ENCODE peak calls at places on chromosomes 3 and 15, in seven cellular contexts. U is PC-9, J is fibroblast of mammary gland, S is right atrium auricular region, G is cardiac fibroblast, K is astrocyte, B is mucosa of descending colon. V is an unnamed sample.

GRCh38 chr3:155704771-155705559 is 39.9 kb downstream of the PLCH1 start:
- DNase-seq in S (no peak), G (peak), J (no peak), U (no peak), K (peak), B (no peak), V (peak)

GRCh38 chr3:101156787-101157345 is 163.5 kb downstream of the IMPG2 start:
- DNase-seq in B (no peak), U (no peak), K (no peak), S (no peak), J (no peak), G (no peak), V (no peak)

GRCh38 chr15:51758645-51759044 is 7.2 kb downstream of the TMOD2 start:
- DNase-seq in G (peak), K (peak), U (no peak), S (no peak), J (peak), B (no peak), V (peak)

GRCh38 chr15:62719316-62719715 is 323.2 kb upstream of the TPM1 start:
- DNase-seq in J (no peak), K (peak), U (no peak), G (no peak), S (no peak), B (no peak), V (peak)

GRCh38 chr15:40594429-40594836 is 384 bp downstream of the KNL1 start:
- DNase-seq in B (peak), S (no peak), G (peak), U (peak), K (peak), J (peak), V (peak)

GRCh38 chr3:191301982-191302381 is 27.2 kb upstream of the CCDC50 start:
- DNase-seq in J (no peak), B (no peak), U (peak), S (no peak), G (no peak), K (no peak), V (no peak)

GRCh38 chr15:36347272-36347864 is 232.1 kb upstream of the CDIN1 start:
- DNase-seq in B (no peak), U (no peak), G (no peak), K (no peak), S (no peak), J (no peak), V (no peak)

GRCh38 chr3:36172699-36173098 is 207.6 kb upstream of the STAC start:
- DNase-seq in B (no peak), U (no peak), K (no peak), S (no peak), G (no peak), J (no peak), V (no peak)

GRCh38 chr3:72960812-72961518 is 35.6 kb upstream of the PPP4R2 start:
- DNase-seq in S (peak), K (no peak), U (peak), G (peak), J (peak), B (no peak), V (peak)

GRCh38 chr15:74873756-74874424 is 725 bp upstream of the SCAMP2 start:
- DNase-seq in B (no peak), K (no peak), G (peak), U (no peak), S (peak), J (peak), V (peak)

GRCh38 chr3:14403636-14404395 is 1.4 kb downstream of the SLC6A6 start:
- DNase-seq in K (no peak), J (no peak), G (peak), B (no peak), S (no peak), U (no peak), V (peak)

GRCh38 chr3:170499562-170500156 is 81.0 kb downstream of the CLDN11 start:
- DNase-seq in U (no peak), G (peak), B (peak), K (no peak), S (no peak), J (peak), V (peak)

DNA sequence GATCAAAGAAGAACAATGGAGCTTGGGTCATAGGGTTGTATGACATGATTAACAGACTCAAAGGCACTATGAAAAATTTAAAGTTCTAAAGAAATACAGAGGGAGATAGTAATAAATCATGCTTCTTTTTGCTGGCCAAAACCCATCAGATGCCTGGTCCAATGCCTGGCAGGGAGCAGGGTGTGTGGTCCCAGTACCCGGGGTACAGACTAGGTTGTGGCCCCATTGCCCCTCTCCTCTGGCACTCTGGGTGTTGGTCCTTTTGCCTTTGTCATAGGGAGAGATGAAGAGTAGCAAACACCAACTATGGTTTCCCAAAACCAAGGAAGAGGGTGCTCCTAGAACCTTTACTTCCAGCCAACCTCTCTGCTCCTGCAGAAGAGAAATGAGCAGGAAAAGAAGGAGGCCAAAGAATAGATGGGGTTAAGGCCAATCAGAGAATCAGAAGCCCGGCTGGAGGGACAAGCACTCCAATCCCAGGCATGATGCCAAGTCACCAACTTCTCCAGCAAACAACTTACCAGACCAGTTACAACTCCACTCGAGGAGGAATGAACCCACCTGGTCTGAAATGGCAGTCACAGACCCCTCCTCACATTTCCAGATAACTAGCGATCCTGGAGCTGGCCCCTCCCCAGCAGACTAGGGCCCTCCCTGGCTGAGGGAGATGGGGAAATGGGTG is 1.8 kb downstream of the IGDCC3 start:
- DNase-seq in B (no peak), K (no peak), U (no peak), S (no peak), G (no peak), J (no peak), V (no peak)
- H3K4me3 ChIP-seq in B (no peak), K (no peak), U (no peak), S (no peak), G (no peak), J (no peak), V (no peak)

GRCh38 chr3:97662808-97663207 is 101.8 kb upstream of the ARL6 start:
- DNase-seq in G (no peak), S (no peak), B (no peak), U (no peak), J (no peak), K (no peak), V (no peak)

GRCh38 chr3:97662264-97662663 is 102.3 kb upstream of the ARL6 start:
- DNase-seq in K (no peak), B (no peak), G (no peak), S (no peak), J (no peak), U (no peak), V (no peak)

GRCh38 chr3:97658670-97659285 is 105.8 kb upstream of the ARL6 start:
- DNase-seq in K (no peak), B (no peak), S (no peak), G (peak), J (peak), U (no peak), V (no peak)
- TF ChIP-seq CTCF in K (peak), B (no peak), S (peak), G (peak), J (peak), U (peak), V (peak)

GRCh38 chr15:31157644-31158069 is 56.1 kb upstream of the TRPM1 start:
- DNase-seq in B (no peak), J (no peak), S (peak), U (no peak), G (no peak), K (no peak), V (no peak)
- H3K4me3 ChIP-seq in B (no peak), J (no peak), S (no peak), U (no peak), G (no peak), K (no peak), V (no peak)

GRCh38 chr3:145915787-145916186 is 245.2 kb downstream of the PLOD2 start:
- DNase-seq in G (no peak), B (no peak), J (no peak), K (no peak), U (no peak), S (no peak), V (no peak)
- TF ChIP-seq CTCF in G (no peak), B (no peak), J (peak), K (no peak), U (no peak), S (no peak), V (no peak)

GRCh38 chr3:161251716-161252115 is 30.6 kb downstream of the NMD3 start:
- DNase-seq in B (no peak), K (no peak), U (no peak), J (no peak), S (no peak), G (no peak), V (no peak)

GRCh38 chr3:161250116-161250515 is 29.0 kb downstream of the NMD3 start:
- DNase-seq in G (no peak), B (no peak), S (no peak), U (no peak), K (no peak), J (no peak), V (no peak)

GRCh38 chr3:161254861-161255260 is 33.8 kb downstream of the NMD3 start:
- DNase-seq in K (no peak), S (no peak), J (no peak), G (no peak), B (no peak), U (no peak), V (no peak)

GRCh38 chr3:161253711-161254110 is 32.6 kb downstream of the NMD3 start:
- DNase-seq in U (no peak), K (no peak), J (peak), G (peak), B (no peak), S (no peak), V (peak)

GRCh38 chr3:161252143-161252542 is 31.0 kb downstream of the NMD3 start:
- DNase-seq in J (no peak), U (no peak), G (no peak), K (no peak), S (no peak), B (no peak), V (no peak)
- H3K4me3 ChIP-seq in J (no peak), U (no peak), G (no peak), K (no peak), S (no peak), B (no peak), V (no peak)

DNA sequence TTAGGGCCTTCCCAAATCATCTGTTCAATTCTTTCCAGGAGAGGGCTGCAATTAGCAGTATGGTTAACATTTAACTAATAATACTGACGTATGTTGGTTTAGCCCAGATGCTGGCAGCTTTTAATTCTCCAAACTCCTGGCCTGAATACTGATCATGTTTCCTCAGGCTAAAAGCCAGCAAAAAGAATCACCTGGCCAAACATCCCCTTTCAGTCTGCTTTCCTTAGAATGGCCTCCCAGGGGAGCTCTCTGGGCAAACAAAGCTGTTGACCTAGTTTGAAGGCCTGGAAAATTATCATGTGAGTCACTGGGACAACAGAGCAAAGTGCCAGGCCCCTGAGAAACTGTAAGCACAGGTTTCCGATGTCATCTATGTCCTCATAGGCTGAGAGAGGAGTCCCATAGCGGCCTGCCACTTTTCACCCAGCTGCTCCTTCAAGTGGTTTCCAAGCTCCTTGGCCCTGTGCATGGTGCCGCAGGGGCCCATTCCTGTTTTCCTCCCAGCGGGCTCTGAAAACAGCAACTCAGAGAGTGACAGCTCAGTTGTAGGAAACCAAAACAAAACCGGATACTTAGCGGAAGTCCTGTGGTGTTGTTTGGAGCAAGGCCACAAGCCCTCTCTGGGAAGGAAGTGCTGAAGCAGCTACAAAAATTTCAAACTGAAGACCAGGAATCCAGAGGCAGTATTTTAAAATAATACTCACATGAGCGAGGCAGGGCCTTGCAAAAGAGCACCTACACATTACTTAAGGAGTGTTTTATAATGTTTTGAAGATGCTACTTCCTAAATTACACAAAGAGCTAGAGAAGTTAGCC is 36.5 kb upstream of the RAB11A start:
- DNase-seq in S (peak), K (peak), B (peak), U (peak), J (peak), G (peak), V (peak)
- TF ChIP-seq CTCF in S (peak), K (no peak), B (no peak), U (no peak), J (peak), G (no peak), V (peak)

DNA sequence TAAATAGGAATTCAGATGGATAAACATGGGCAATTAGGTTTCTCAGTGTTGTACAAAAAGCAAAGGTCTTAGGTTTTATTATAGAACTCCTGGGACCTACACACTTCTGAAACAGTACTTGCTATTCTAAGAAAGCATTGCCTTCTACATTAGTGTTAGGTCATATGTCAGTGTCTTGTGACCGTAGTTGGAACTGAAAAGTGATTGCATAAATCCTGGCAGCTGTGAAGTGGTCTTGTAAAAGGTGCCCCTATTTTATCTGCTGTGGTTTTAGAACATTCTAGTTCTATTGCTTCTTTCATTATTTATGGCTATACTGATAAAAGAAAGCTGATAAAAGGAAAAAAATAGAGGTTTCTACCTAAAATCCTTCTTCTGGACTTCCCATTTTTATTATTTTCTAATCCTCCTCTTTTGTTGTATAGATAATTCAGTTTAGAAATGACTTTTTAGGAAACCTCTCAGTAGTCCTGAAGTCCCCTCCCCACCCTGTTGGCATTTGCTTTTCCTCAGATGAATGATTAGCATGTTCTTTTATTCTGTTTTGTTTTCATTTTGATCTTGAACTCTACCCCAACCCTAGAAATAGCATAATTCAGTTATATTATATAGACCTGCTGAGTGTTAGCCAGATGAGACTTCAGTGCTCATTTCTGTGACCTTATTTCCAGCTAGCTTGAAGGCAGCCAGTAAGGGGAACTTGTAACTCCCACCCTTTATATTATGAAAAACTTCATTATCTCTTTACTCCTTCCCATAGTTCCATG is 41.0 kb downstream of the SNRK start:
- DNase-seq in K (peak), S (no peak), B (no peak), J (peak), U (no peak), G (peak), V (peak)
- H3K4me3 ChIP-seq in K (no peak), S (no peak), B (no peak), J (no peak), U (no peak), G (no peak), V (no peak)

DNA sequence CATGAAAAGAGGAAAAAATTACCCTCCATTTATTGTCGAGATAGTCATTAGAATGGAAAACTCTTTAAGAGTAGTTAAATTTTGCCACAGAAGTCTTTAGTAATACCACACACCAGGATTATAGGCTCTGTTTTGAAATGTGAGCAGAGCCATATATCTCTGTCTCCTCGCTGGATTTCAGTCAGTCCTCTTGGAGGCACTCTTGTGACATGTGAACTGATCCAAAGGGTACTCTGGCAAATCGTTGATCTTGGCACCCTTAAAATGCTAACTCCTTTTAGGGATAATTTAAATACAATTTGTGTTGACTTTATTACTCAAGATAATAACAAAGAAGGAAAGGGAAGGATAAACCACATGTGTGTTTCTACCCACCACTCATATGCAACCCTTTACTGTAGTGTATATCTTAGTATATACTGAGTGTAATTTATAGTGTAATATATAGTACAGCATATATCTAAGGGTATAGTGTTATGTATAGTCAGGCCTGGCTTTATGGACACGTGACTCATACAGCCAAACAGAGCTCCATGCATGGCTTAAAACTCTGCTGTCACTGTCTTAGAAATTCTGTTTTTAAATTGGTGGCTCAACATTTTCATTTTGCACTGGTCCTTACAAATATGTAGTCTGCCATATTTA is 12.3 kb upstream of the KPNA4 start:
- DNase-seq in S (no peak), K (peak), J (peak), U (peak), G (peak), B (no peak), V (peak)
- TF ChIP-seq CTCF in S (peak), K (peak), J (peak), U (peak), G (no peak), B (no peak), V (no peak)

V was measured in foreskin fibroblast.